ENCODE peak calls at places on chromosomes 12 and 14, in seven cellular contexts. K is fibroblast of lung; I is NAMALWA; S is WTC11; C is activated CD4-positive, alpha-beta memory T cell treated with anti-CD3 and anti-CD28 coated beads, Interleukin-2, amount 10 ng/mL, durations not matched to agents 7 days and 5 days; M is natural killer cell treated with Interleukin-12 subunit alpha and Interleukin-12 subunit beta and Interleukin-15 and Interleukin-18, amount 100 ng/mL, for 72 hours; E is type B pancreatic cell. O is an unnamed sample.

GRCh38 chr14:68688872-68689371 is 103.9 kb downstream of the ZFP36L1 start:
- DNase-seq in M (no peak), I (peak; percentile 37), C (no peak), E (no peak), K (peak; percentile 82), S (no peak), O (peak; percentile 43)

GRCh38 chr12:47038270-47038748 is 41.1 kb upstream of the PCED1B start:
- DNase-seq in S (no peak), M (no peak), I (no peak), K (peak; percentile 57), C (no peak), E (no peak), O (no peak)

GRCh38 chr12:77603923-77604322 is 226.8 kb upstream of the NAV3 start:
- DNase-seq in E (no peak), K (no peak), C (no peak), S (no peak), M (no peak), I (no peak), O (no peak)

GRCh38 chr12:52280796-52281560 is 6.5 kb downstream of the KRT86 start:
- DNase-seq in S (no peak), K (peak; percentile 97), C (no peak), M (no peak), I (no peak), E (peak; percentile 60), O (no peak)

GRCh38 chr12:18139989-18140596 is 50.1 kb upstream of the RERGL start:
- DNase-seq in E (no peak), I (peak; percentile 83), S (no peak), M (no peak), K (peak; percentile 68), C (no peak), O (no peak)

GRCh38 chr12:19129486-19130223 is at the start of gene PLEKHA5:
- DNase-seq in E (peak; percentile 78), K (peak; percentile 64), I (no peak), S (peak; percentile 75), M (peak; percentile 65), C (peak; percentile 63), O (peak; percentile 77)

GRCh38 chr12:2483713-2484112 is 311.1 kb upstream of the FKBP4 start:
- DNase-seq in C (no peak), S (no peak), I (no peak), E (no peak), M (no peak), K (no peak), O (no peak)

GRCh38 chr12:47905313-47905730 is 528 bp upstream of the VDR start:
- DNase-seq in I (no peak), S (peak; percentile 82), E (no peak), M (no peak), K (no peak), C (no peak), O (peak; percentile 46)

GRCh38 chr12:84793558-84794367 is 118.8 kb downstream of the SLC6A15 start:
- DNase-seq in C (no peak), I (no peak), M (no peak), E (no peak), S (no peak), K (peak; percentile 34), O (no peak)

GRCh38 chr14:101499080-101499479 is 62.2 kb upstream of the DIO3 start:
- DNase-seq in E (no peak), S (no peak), K (no peak), C (no peak), I (no peak), M (no peak), O (peak; percentile 76)

GRCh38 chr12:2673966-2674810 is 120.6 kb upstream of the FKBP4 start:
- DNase-seq in K (no peak), E (peak; percentile 60), S (peak; percentile 61), C (no peak), I (peak; percentile 37), M (no peak), O (no peak)

GRCh38 chr12:96719671-96720362 is 187.2 kb upstream of the NEDD1 start:
- DNase-seq in I (peak; percentile 53), S (no peak), K (peak; percentile 67), M (no peak), C (no peak), E (no peak), O (no peak)

GRCh38 chr12:118103231-118103600 is 595 bp downstream of the VSIG10 start:
- DNase-seq in S (no peak), E (no peak), M (no peak), K (peak; percentile 17), C (peak; percentile 16), I (no peak), O (peak; percentile 43)

GRCh38 chr12:123363385-123363742 is 1.3 kb downstream of the SBNO1 start:
- DNase-seq in S (no peak), M (no peak), E (no peak), I (no peak), K (no peak), C (no peak), O (no peak)

GRCh38 chr12:112017041-112017440 is 3.8 kb downstream of the ERP29 start:
- DNase-seq in S (no peak), E (no peak), I (no peak), C (no peak), K (no peak), M (no peak), O (no peak)

GRCh38 chr12:78208106-78208505 is 377.4 kb downstream of the NAV3 start:
- DNase-seq in E (no peak), I (no peak), K (no peak), S (no peak), C (no peak), M (no peak), O (no peak)

GRCh38 chr14:68306934-68307758 is 485.7 kb downstream of the ZFP36L1 start:
- DNase-seq in S (no peak), M (no peak), E (no peak), K (peak; percentile 90), I (no peak), C (no peak), O (no peak)

GRCh38 chr14:22088614-22089359 is 415.2 kb upstream of the OR4E1 start:
- DNase-seq in C (no peak), S (no peak), K (peak; percentile 51), I (no peak), E (no peak), M (no peak), O (no peak)

GRCh38 chr12:46269429-46270241 is 792 bp upstream of the SLC38A1 start:
- DNase-seq in M (peak; percentile 61), I (peak; percentile 86), S (peak; percentile 36), C (peak; percentile 67), K (no peak), E (no peak), O (peak; percentile 30)

GRCh38 chr12:76274699-76275098 is 73.5 kb downstream of the BBS10 start:
- DNase-seq in M (no peak), S (no peak), I (no peak), K (no peak), E (no peak), C (no peak), O (no peak)

GRCh38 chr12:15131462-15131861 is 89.8 kb downstream of the RERG start:
- DNase-seq in E (no peak), K (peak; percentile 71), C (no peak), S (no peak), M (no peak), I (no peak), O (no peak)

GRCh38 chr14:105890474-105891220 is 364.3 kb downstream of the TMEM121 start:
- DNase-seq in E (peak; percentile 51), M (peak; percentile 60), S (peak; percentile 3), I (no peak), C (no peak), K (no peak), O (no peak)

GRCh38 chr12:58732894-58733293 is 187.4 kb downstream of the LRIG3 start:
- DNase-seq in C (no peak), M (no peak), I (no peak), K (no peak), S (no peak), E (no peak), O (no peak)

GRCh38 chr12:32504626-32505025 is 105.3 kb downstream of the FGD4 start:
- DNase-seq in K (peak; percentile 12), I (no peak), M (no peak), S (no peak), C (no peak), E (no peak), O (no peak)

GRCh38 chr14:77043177-77043983 is 14.9 kb upstream of the IRF2BPL start:
- DNase-seq in C (peak; percentile 62), K (peak; percentile 88), S (no peak), E (no peak), I (peak; percentile 61), M (peak; percentile 89), O (peak; percentile 69)

GRCh38 chr12:50401383-50402155 is 884 bp downstream of the LARP4 start:
- DNase-seq in K (peak; percentile 73), I (peak; percentile 41), S (no peak), C (no peak), M (no peak), E (no peak), O (peak; percentile 78)

GRCh38 chr12:116659771-116660481 is 77.9 kb downstream of the SPRING1 start:
- DNase-seq in K (no peak), E (no peak), I (no peak), S (no peak), M (no peak), C (no peak), O (no peak)

GRCh38 chr12:52924764-52925716 is 20.2 kb upstream of the KRT8 start:
- DNase-seq in E (no peak), I (no peak), C (no peak), K (peak; percentile 12), M (no peak), S (no peak), O (no peak)